ENCODE peak calls at places on chromosomes 6 and 20, in ten cellular contexts. Z is ascending aorta, U is bronchial epithelial cell, P is A549, L is IMR-90, Q is psoas muscle, R is brain microvascular endothelial cell, V is cardiac fibroblast, H is foreskin fibroblast, F is left ventricle myocardium inferior. J is an unnamed sample.

GRCh38 chr6:2429460-2429859 is 184.1 kb upstream of the GMDS start:
- DNase-seq in H (no peak), F (no peak), P (peak; percentile 24), Q (no peak), U (no peak), L (peak; percentile 76), V (no peak), Z (no peak), R (no peak), J (peak; percentile 61)

GRCh38 chr6:6856538-6857523 is 250.9 kb upstream of the RREB1 start:
- DNase-seq in Q (peak; percentile 71), V (peak; percentile 59), U (peak; percentile 95), Z (peak; percentile 75), F (peak; percentile 57), L (peak; percentile 37), P (peak; percentile 33), H (peak; percentile 13), R (peak; percentile 19), J (peak; percentile 41)

GRCh38 chr6:155883741-155884140 is 428.1 kb upstream of the NOX3 start:
- DNase-seq in V (peak; percentile 4), Z (no peak), H (peak; percentile 41), P (no peak), L (peak; percentile 76), Q (no peak), U (peak; percentile 1), R (peak; percentile 3), F (no peak), J (peak; percentile 80)

GRCh38 chr20:20235681-20236080 is 132.2 kb upstream of the INSM1 start:
- DNase-seq in Z (no peak), F (no peak), L (no peak), H (no peak), R (no peak), P (no peak), Q (no peak), V (no peak), U (no peak), J (no peak)

GRCh38 chr6:31877651-31878161 is 1.1 kb downstream of the SLC44A4 start:
- DNase-seq in H (no peak), Z (no peak), V (no peak), Q (no peak), R (no peak), P (no peak), F (no peak), U (no peak), L (no peak), J (no peak)

GRCh38 chr6:138383776-138384175 is 6.1 kb downstream of the SMIM28 start:
- DNase-seq in Z (no peak), F (no peak), R (no peak), H (no peak), L (no peak), V (no peak), Q (no peak), P (no peak), U (no peak), J (no peak)

GRCh38 chr6:36893976-36894932 is 8.5 kb downstream of the C6orf89 start:
- DNase-seq in V (no peak), L (no peak), U (peak; percentile 56), P (no peak), Z (no peak), R (no peak), F (no peak), H (no peak), Q (no peak), J (no peak)

GRCh38 chr6:115551510-115551909 is 509.2 kb downstream of the FRK start:
- DNase-seq in R (no peak), Q (no peak), V (no peak), Z (no peak), L (no peak), F (no peak), P (no peak), U (no peak), H (no peak), J (no peak)

GRCh38 chr6:34914358-34914757 is 25.3 kb downstream of the ANKS1A start:
- DNase-seq in R (no peak), F (no peak), V (peak; percentile 42), U (no peak), P (no peak), Z (no peak), L (no peak), H (no peak), Q (no peak), J (no peak)

GRCh38 chr6:129709451-129709908 is 497 bp downstream of the ARHGAP18 start:
- DNase-seq in F (no peak), V (peak; percentile 61), P (no peak), Z (no peak), L (peak; percentile 58), H (peak; percentile 59), Q (no peak), U (no peak), R (peak; percentile 30), J (peak; percentile 74)

GRCh38 chr20:8874437-8874836 is 194.4 kb upstream of the PLCB4 start:
- DNase-seq in P (no peak), H (no peak), L (no peak), V (peak; percentile 9), F (no peak), Z (no peak), R (no peak), Q (no peak), U (no peak), J (no peak)

GRCh38 chr20:33105336-33105924 is 26.0 kb downstream of the BPIFB4 start:
- DNase-seq in H (no peak), R (no peak), F (no peak), U (no peak), V (no peak), Z (no peak), P (no peak), L (no peak), Q (no peak), J (no peak)
- H3K4me3 ChIP-seq in H (no peak overlapping the region), R (no peak overlapping the region), F (no peak overlapping the region), U (no peak overlapping the region), V (no peak overlapping the region), Z (no peak overlapping the region), P (no peak overlapping the region), L (no peak overlapping the region), Q (no peak overlapping the region), J (no peak overlapping the region)

DNA sequence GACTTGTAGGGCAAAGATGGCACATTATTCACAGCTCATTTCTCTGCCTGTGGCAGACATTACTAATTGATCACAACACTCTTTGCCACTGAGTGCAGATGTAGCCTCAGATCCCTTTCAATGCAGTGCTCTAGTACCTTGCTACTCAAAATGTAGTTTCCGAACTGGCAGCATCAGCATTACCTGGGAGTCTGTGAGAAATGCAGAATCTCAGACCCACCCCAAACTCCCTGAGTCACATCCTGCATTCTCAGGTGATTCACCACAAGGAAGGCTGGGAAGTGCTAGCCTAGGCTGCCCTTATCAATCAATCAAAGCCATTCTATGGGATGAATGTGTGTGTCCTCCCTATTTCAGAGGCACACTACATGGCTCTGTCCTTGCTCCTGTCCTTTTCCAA is 58.5 kb downstream of the PCNA start:
- DNase-seq in F (no peak), H (peak; percentile 14), L (peak; percentile 48), V (peak; percentile 39), Q (no peak), R (no peak), P (peak; percentile 87), Z (no peak), U (peak; percentile 99), J (no peak)
- H3K4me3 ChIP-seq in F (no peak overlapping the region), H (no peak overlapping the region), L (no peak overlapping the region), V (no peak overlapping the region), Q (no peak overlapping the region), R (no peak overlapping the region), P (no peak overlapping the region), Z (no peak overlapping the region), U (no peak overlapping the region), J (no peak overlapping the region)

DNA sequence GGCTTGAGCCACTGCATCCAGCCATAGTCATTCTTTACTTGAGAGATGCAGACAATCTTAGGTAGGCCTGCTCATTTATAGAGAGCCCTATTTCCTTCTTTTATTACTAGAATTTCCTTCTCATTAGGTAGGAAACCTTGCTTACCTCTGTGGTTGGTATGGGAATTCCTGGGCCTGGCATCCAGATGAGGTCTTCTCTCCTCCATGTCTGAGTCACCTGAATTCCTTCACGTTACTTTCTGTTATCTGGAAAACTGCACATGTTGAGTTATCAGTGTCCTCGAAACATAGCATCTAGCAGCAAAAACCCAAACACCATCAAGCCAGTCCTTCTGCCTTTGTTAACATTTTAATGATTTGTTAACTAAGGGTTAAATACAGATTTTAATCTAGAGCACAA is 2.2 kb downstream of the ZNFX1 start:
- DNase-seq in U (peak; percentile 73), R (no peak), Q (no peak), L (no peak), F (no peak), Z (no peak), P (no peak), H (no peak), V (no peak), J (no peak)
- H3K4me3 ChIP-seq in U (no peak overlapping the region), R (no peak overlapping the region), Q (peak overlapping the region; percentile 84), L (no peak overlapping the region), F (peak overlapping the region; percentile 84), Z (peak overlapping the region; percentile 98), P (peak overlapping the region; percentile 92), H (peak overlapping the region; percentile 98), V (no peak overlapping the region), J (peak overlapping the region; percentile 87)

GRCh38 chr6:39934060-39934757 is at the start of gene MOCS1:
- DNase-seq in L (peak; percentile 47), V (peak; percentile 70), H (peak; percentile 91), U (peak; percentile 36), F (peak; percentile 92), Q (peak; percentile 90), Z (peak; percentile 92), R (peak; percentile 40), P (peak; percentile 42), J (peak; percentile 61)
- H3K4me3 ChIP-seq in L (peak within 1 kb of the TSS; percentile 74), V (peak within 1 kb of the TSS; percentile 77), H (peak within 1 kb of the TSS; percentile 78), U (peak within 1 kb of the TSS; percentile 65), F (peak within 1 kb of the TSS; percentile 90), Q (peak within 1 kb of the TSS; percentile 88), Z (peak within 1 kb of the TSS; percentile 78), R (peak within 1 kb of the TSS; percentile 74), P (peak within 1 kb of the TSS; percentile 79), J (peak within 1 kb of the TSS; percentile 71)

GRCh38 chr6:166306378-166307081 is 1.7 kb downstream of the PRR18 start:
- DNase-seq in Z (no peak), Q (no peak), V (no peak), H (no peak), P (no peak), L (no peak), U (no peak), F (no peak), R (no peak), J (no peak)
- H3K4me3 ChIP-seq in Z (peak overlapping the region; percentile 63), Q (peak overlapping the region; percentile 66), V (no peak overlapping the region), H (no peak overlapping the region), P (no peak overlapping the region), L (no peak overlapping the region), U (no peak overlapping the region), F (peak overlapping the region; percentile 68), R (no peak overlapping the region), J (no peak overlapping the region)